ENCODE peak calls at places on chromosome 1, in four cellular contexts. J, X, P and V are unnamed samples.

GRCh38 chr1:87435484-87435883 is 106.8 kb downstream of the LMO4 start:
- DNase-seq in J (peak), X (no peak), P (no peak), V (no peak)

GRCh38 chr1:167935252-167936067 is 1.0 kb upstream of the DCAF6 start:
- DNase-seq in J (peak), X (peak), P (peak), V (no peak)

GRCh38 chr1:214018605-214019268 is 31.0 kb downstream of the PROX1 start:
- DNase-seq in J (no peak), X (no peak), P (no peak), V (no peak)

GRCh38 chr1:68116643-68117235 is 66.3 kb upstream of the DIRAS3 start:
- DNase-seq in J (peak), X (peak), P (no peak), V (no peak)

GRCh38 chr1:201891451-201892045 is 2.9 kb downstream of the SHISA4 start:
- DNase-seq in J (no peak), X (no peak), P (peak), V (no peak)

GRCh38 chr1:25695991-25696330 is 79.4 kb downstream of the MAN1C1 start:
- DNase-seq in J (peak), X (no peak), P (peak), V (peak)

GRCh38 chr1:7042322-7043231 is 257.3 kb downstream of the CAMTA1 start:
- DNase-seq in J (peak), X (no peak), P (no peak), V (no peak)

GRCh38 chr1:15100369-15101111 is 53.0 kb upstream of the TMEM51 start:
- DNase-seq in J (peak), X (peak), P (no peak), V (peak)

GRCh38 chr1:19814681-19815503 is at the start of gene RNF186:
- DNase-seq in J (no peak), X (no peak), P (no peak), V (no peak)

GRCh38 chr1:166083887-166084286 is 82.9 kb downstream of the FAM78B start:
- DNase-seq in J (no peak), X (no peak), P (no peak), V (no peak)

GRCh38 chr1:178579095-178579494 is 66.2 kb downstream of the TEX35 start:
- DNase-seq in J (no peak), X (no peak), P (no peak), V (no peak)

GRCh38 chr1:228207381-228207810 is 448 bp upstream of the OBSCN start:
- DNase-seq in J (no peak), X (no peak), P (peak), V (no peak)

GRCh38 chr1:181117648-181118449 is 29.3 kb downstream of the IER5 start:
- DNase-seq in J (no peak), X (no peak), P (no peak), V (no peak)

GRCh38 chr1:107000907-107001306 is 55.6 kb upstream of the PRMT6 start:
- DNase-seq in J (no peak), X (no peak), P (no peak), V (no peak)

GRCh38 chr1:173914366-173914871 is 2.7 kb downstream of the SERPINC1 start:
- DNase-seq in J (peak), X (no peak), P (no peak), V (no peak)

GRCh38 chr1:146032613-146033219 is 11.2 kb upstream of the HJV start:
- DNase-seq in J (peak), X (no peak), P (no peak), V (no peak)

GRCh38 chr1:56911539-56911938 is 54.3 kb downstream of the C8B start:
- DNase-seq in J (no peak), X (no peak), P (no peak), V (no peak)

GRCh38 chr1:96713649-96714048 is 7.9 kb upstream of the PTBP2 start:
- DNase-seq in J (no peak), X (no peak), P (no peak), V (no peak)

GRCh38 chr1:87983841-87984240 is 655.2 kb downstream of the LMO4 start:
- DNase-seq in J (no peak), X (no peak), P (no peak), V (no peak)

GRCh38 chr1:32981003-32981909 is 16.6 kb upstream of the RNF19B start:
- DNase-seq in J (peak), X (peak), P (no peak), V (peak)

GRCh38 chr1:161153682-161154337 is at the start of gene UFC1:
- DNase-seq in J (peak), X (peak), P (peak), V (peak)

GRCh38 chr1:183330335-183330734 is 87.8 kb downstream of the NMNAT2 start:
- DNase-seq in J (no peak), X (no peak), P (no peak), V (no peak)

GRCh38 chr1:230138561-230139239 is 71.7 kb downstream of the GALNT2 start:
- DNase-seq in J (no peak), X (no peak), P (no peak), V (no peak)

GRCh38 chr1:162391790-162392563 is 10.4 kb downstream of the C1orf226 start:
- DNase-seq in J (peak), X (no peak), P (no peak), V (no peak)
- H3K4me3 ChIP-seq in J (no peak), X (no peak), P (no peak), V (no peak)

DNA sequence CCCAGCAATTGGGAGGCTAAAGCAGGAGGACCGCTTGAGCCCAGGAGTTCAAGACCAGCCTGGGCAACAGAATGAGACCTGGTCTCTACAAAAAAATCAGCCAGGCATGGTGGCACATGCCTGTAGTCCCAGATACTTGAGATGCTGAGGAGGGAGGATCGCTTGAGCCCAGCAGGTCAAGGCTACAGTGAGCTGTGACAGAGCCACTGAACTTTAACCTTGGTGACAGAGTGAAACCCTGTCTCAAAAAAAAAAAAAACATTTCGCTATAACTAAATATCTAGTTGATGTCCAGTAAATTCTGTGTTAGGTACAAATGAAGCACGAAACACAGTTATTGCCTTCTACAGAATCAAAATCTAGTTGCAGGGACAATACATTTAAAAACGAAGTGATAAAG is 95.7 kb upstream of the HP1BP3 start:
- DNase-seq in J (no peak), X (no peak), P (no peak), V (no peak)
- H3K27ac ChIP-seq in J (no peak), X (no peak), P (no peak), V (no peak)

GRCh38 chr1:61120998-61121397 is 38.6 kb downstream of the NFIA start:
- DNase-seq in J (no peak), X (no peak), P (no peak), V (no peak)
- H3K4me3 ChIP-seq in J (no peak), X (no peak), P (no peak), V (no peak)

GRCh38 chr1:12458571-12458970 is 159.4 kb downstream of the DHRS3 start:
- DNase-seq in J (no peak), X (no peak), P (no peak), V (no peak)

GRCh38 chr1:12460121-12460520 is 157.9 kb downstream of the DHRS3 start:
- DNase-seq in J (no peak), X (no peak), P (no peak), V (no peak)

GRCh38 chr1:12454406-12455391 is 163.3 kb downstream of the DHRS3 start:
- DNase-seq in J (peak), X (no peak), P (peak), V (no peak)

GRCh38 chr1:12457771-12458170 is 160.2 kb downstream of the DHRS3 start:
- DNase-seq in J (no peak), X (no peak), P (peak), V (no peak)

GRCh38 chr1:12456979-12457378 is 161.0 kb downstream of the DHRS3 start:
- DNase-seq in J (no peak), X (no peak), P (no peak), V (no peak)
- H3K27ac ChIP-seq in J (peak), X (no peak), P (peak), V (no peak)

GRCh38 chr1:111476214-111476613 is 2.4 kb downstream of the C1orf162 start:
- DNase-seq in J (no peak), X (no peak), P (no peak), V (no peak)

GRCh38 chr1:111474521-111474920 is 737 bp downstream of the C1orf162 start:
- DNase-seq in J (no peak), X (no peak), P (no peak), V (no peak)

GRCh38 chr1:111471538-111471937 is 2.2 kb upstream of the C1orf162 start:
- DNase-seq in J (no peak), X (no peak), P (no peak), V (no peak)

GRCh38 chr1:111475706-111476105 is 1.9 kb downstream of the C1orf162 start:
- DNase-seq in J (no peak), X (no peak), P (no peak), V (no peak)

DNA sequence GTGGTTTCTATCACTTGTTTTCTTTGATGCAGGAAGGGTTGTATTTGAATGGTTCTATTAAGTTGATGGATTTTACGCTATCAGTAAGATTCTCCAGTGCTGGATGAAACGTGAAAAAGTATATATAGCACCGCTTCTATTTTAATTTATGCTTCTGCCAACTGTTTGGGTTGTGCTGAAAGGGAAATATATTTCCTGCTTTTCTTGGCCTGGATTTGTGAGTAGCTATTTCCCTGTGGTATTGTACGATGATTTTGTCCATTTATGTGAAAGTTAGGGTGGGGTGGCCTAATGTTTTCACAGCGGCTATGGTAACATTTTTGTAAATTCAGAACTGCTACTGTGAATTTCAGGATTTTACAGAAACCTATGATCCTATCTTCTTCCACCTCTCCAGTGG is 322 bp downstream of the C1orf162 start:
- DNase-seq in J (no peak), X (no peak), P (no peak), V (no peak)
- H3K4me3 ChIP-seq in J (no peak), X (peak), P (no peak), V (no peak)

DNA sequence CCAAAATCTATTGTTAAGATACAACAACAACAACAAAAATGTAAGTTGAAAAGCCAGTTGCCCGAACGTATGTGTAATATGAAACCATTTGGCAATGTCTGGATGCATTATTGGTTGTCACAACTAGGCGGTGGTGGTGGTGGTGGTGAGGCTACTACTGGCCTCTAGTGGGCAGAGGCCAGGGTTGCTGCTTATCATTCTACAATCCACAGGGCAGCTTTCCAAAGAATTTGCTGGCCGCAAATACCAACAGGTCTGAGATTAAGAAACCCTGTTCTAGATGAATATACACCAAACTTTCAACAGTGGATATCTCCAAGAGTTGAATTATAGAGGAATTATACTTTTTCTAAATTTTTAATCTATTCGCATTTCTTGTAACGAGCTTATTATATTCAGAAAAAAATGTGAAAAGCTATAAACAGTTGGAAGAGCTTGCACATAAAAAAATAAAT is 26.8 kb upstream of the ZNF697 start:
- DNase-seq in J (peak), X (no peak), P (peak), V (no peak)
- H3K27ac ChIP-seq in J (peak), X (no peak), P (no peak), V (no peak)